ENCODE peak calls at places on chromosomes 2 and 18, in nine cellular contexts. H, O, Z, E, K, V, X, T and G are unnamed samples.

GRCh38 chr18:76450452-76450851 is 44.6 kb downstream of the ZNF516 start:
- DNase-seq in X (no peak), K (no peak), Z (no peak), V (no peak), E (no peak), T (no peak), O (peak; percentile 67), H (no peak), G (no peak)

GRCh38 chr18:46506974-46507373 is 150.0 kb downstream of the LOXHD1 start:
- DNase-seq in E (no peak), T (no peak), K (no peak), O (no peak), Z (no peak), H (no peak), V (no peak), X (no peak), G (no peak)

GRCh38 chr2:227703961-227704360 is 13.9 kb downstream of the SLC19A3 start:
- DNase-seq in Z (no peak), E (no peak), V (no peak), O (peak; percentile 77), H (no peak), X (no peak), K (no peak), T (no peak), G (no peak)

GRCh38 chr2:212912445-212913103 is 238.8 kb downstream of the IKZF2 start:
- DNase-seq in V (no peak), K (no peak), E (no peak), T (no peak), H (no peak), Z (no peak), O (peak; percentile 87), X (no peak), G (no peak)

GRCh38 chr2:122180972-122181371 is 425.5 kb downstream of the TSN start:
- DNase-seq in E (no peak), T (no peak), O (no peak), X (no peak), Z (no peak), H (no peak), V (no peak), K (no peak), G (no peak)

GRCh38 chr2:128308284-128308731 is 10.4 kb downstream of the HS6ST1 start:
- DNase-seq in O (no peak), V (peak; percentile 64), X (peak; percentile 26), H (no peak), K (no peak), Z (no peak), T (no peak), E (peak; percentile 33), G (no peak)

GRCh38 chr2:179338681-179339080 is 74.0 kb upstream of the SESTD1 start:
- DNase-seq in K (no peak), H (no peak), X (no peak), V (no peak), O (peak; percentile 54), T (no peak), Z (no peak), E (no peak), G (no peak)

GRCh38 chr2:237616373-237617304 is 10.7 kb upstream of the LRRFIP1 start:
- DNase-seq in T (no peak), E (no peak), K (no peak), V (no peak), H (no peak), Z (no peak), O (peak; percentile 95), X (no peak), G (no peak)

GRCh38 chr2:137228566-137228965 is 463.2 kb downstream of the THSD7B start:
- DNase-seq in H (no peak), V (no peak), X (no peak), K (no peak), E (no peak), Z (no peak), O (peak; percentile 7), T (no peak), G (no peak)

GRCh38 chr2:99957724-99958123 is 184.7 kb downstream of the AFF3 start:
- DNase-seq in O (no peak), Z (no peak), X (no peak), K (no peak), H (no peak), V (no peak), T (no peak), E (no peak), G (no peak)

GRCh38 chr18:48422947-48423378 is 13.8 kb upstream of the ZBTB7C start:
- DNase-seq in K (no peak), H (no peak), X (no peak), V (no peak), E (no peak), T (no peak), Z (no peak), O (no peak), G (no peak)

GRCh38 chr2:173854840-173855239 is 110.3 kb downstream of the SP3 start:
- DNase-seq in O (peak; percentile 22), T (no peak), V (no peak), K (no peak), X (no peak), E (no peak), H (no peak), Z (no peak), G (no peak)

GRCh38 chr2:230852113-230852512 is 12.6 kb upstream of the ITM2C start:
- DNase-seq in E (no peak), K (no peak), Z (no peak), H (no peak), X (no peak), T (no peak), O (no peak), V (no peak), G (no peak)

GRCh38 chr2:187319441-187320108 is 128.5 kb downstream of the CALCRL start:
- DNase-seq in E (no peak), H (no peak), Z (no peak), K (no peak), T (no peak), V (no peak), O (peak; percentile 70), X (no peak), G (no peak)

GRCh38 chr2:148876589-148877402 is 1.8 kb downstream of the KIF5C start:
- DNase-seq in K (peak; percentile 45), Z (peak; percentile 8), T (peak; percentile 71), X (peak; percentile 56), H (no peak), V (peak; percentile 72), O (no peak), E (peak; percentile 18), G (no peak)

GRCh38 chr18:41720226-41720625 is 234.8 kb upstream of the PIK3C3 start:
- DNase-seq in T (no peak), Z (no peak), K (no peak), O (peak; percentile 69), H (no peak), V (no peak), X (no peak), E (no peak), G (no peak)

GRCh38 chr2:228446732-228447131 is 265.2 kb upstream of the SPHKAP start:
- DNase-seq in H (no peak), Z (no peak), V (no peak), E (no peak), T (peak; percentile 33), O (no peak), K (no peak), X (no peak), G (no peak)

GRCh38 chr2:161428240-161428587 is 12.1 kb downstream of the TBR1 start:
- DNase-seq in X (no peak), H (no peak), T (no peak), Z (no peak), O (no peak), V (no peak), E (no peak), K (no peak), G (no peak)

GRCh38 chr2:121858406-121858805 is 103.0 kb downstream of the TSN start:
- DNase-seq in K (no peak), V (no peak), O (no peak), E (no peak), T (no peak), Z (no peak), H (no peak), X (no peak), G (no peak)

GRCh38 chr18:2984703-2985261 is 28.2 kb downstream of the LPIN2 start:
- DNase-seq in T (no peak), V (no peak), H (no peak), O (no peak), X (peak; percentile 79), E (no peak), K (no peak), Z (no peak), G (no peak)

GRCh38 chr2:13413989-13414388 is 697.3 kb downstream of the TRIB2 start:
- DNase-seq in O (no peak), X (no peak), Z (no peak), E (no peak), H (no peak), K (no peak), V (no peak), T (no peak), G (no peak)

GRCh38 chr2:191030521-191031154 is 16.7 kb upstream of the STAT1 start:
- DNase-seq in O (peak; percentile 66), Z (no peak), V (no peak), X (peak; percentile 56), H (no peak), K (no peak), E (no peak), T (no peak), G (no peak)